ENCODE peak calls at places on chromosome 21, in five cellular contexts. V is mesendoderm, A is fibroblast of lung, F is tibial artery, M is heart left ventricle. K is an unnamed sample.

GRCh38 chr21:43913928-43914327 is 48.9 kb downstream of the AGPAT3 start:
- DNase-seq in V (no peak), A (peak; percentile 60), F (peak; percentile 48), M (peak; percentile 66), K (no peak)

GRCh38 chr21:29256125-29256895 is 42.4 kb upstream of the BACH1 start:
- DNase-seq in M (no peak), V (no peak), F (no peak), A (no peak), K (no peak)

GRCh38 chr21:36486246-36486645 is 6.3 kb upstream of the CLDN14 start:
- DNase-seq in F (no peak), A (no peak), M (no peak), V (no peak), K (no peak)

GRCh38 chr21:44082648-44083436 is 24.4 kb upstream of the PWP2 start:
- DNase-seq in A (no peak), F (no peak), M (no peak), V (no peak), K (no peak)

GRCh38 chr21:31248598-31248997 is 95.5 kb downstream of the TIAM1 start:
- DNase-seq in V (peak; percentile 20), M (no peak), F (no peak), A (peak; percentile 67), K (no peak)

GRCh38 chr21:14114251-14114650 is 96.5 kb downstream of the LIPI start:
- DNase-seq in V (peak; percentile 80), M (no peak), A (no peak), F (no peak), K (peak; percentile 13)

GRCh38 chr21:44442266-44443125 is 12.8 kb upstream of the LRRC3 start:
- DNase-seq in V (no peak), M (no peak), F (peak; percentile 39), A (no peak), K (no peak)

GRCh38 chr21:37498664-37499063 is 132.1 kb downstream of the DYRK1A start:
- DNase-seq in A (no peak), M (no peak), V (no peak), F (no peak), K (no peak)

GRCh38 chr21:35933466-35933865 is 126.9 kb downstream of the SETD4 start:
- DNase-seq in A (peak; percentile 82), V (peak; percentile 57), F (peak; percentile 83), M (peak; percentile 66), K (peak; percentile 29)

GRCh38 chr21:35149698-35150097 is 100.6 kb upstream of the RUNX1 start:
- DNase-seq in A (no peak), F (no peak), V (no peak), M (no peak), K (no peak)

GRCh38 chr21:33078907-33079582 is 9.1 kb downstream of the OLIG1 start:
- DNase-seq in M (no peak), V (peak; percentile 49), F (no peak), A (peak; percentile 53), K (peak; percentile 44)

DNA sequence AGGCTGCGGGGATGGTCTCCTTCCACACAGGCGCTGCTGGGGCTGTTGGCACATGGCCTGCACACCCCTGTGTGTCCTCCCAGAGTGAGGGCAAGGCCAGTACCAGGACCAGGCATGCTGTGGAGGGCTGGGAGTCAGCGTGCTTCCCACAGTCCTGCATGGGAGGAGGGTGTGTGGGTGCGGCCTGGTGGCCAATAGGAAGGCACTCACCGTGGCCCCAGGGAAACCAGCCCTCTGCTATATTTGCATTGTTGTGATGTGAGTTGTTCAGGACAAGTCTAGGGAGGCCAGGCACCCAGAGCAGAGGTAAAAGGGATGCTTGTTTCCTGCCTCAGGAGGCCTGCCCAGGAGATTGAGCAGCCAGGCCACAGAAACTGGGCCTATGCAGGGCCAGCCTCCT is 59.5 kb downstream of the S100B start:
- DNase-seq in M (no peak), A (no peak), V (no peak), F (no peak), K (no peak)
- H3K36me3 ChIP-seq in M (no peaks in the 10 kb centered on the region), A (peaks cover 24% of the 10 kb centered on the region), V (peaks cover 7% of the 10 kb centered on the region), F (peaks cover 93% of the 10 kb centered on the region), K (no peaks in the 10 kb centered on the region)

GRCh38 chr21:38863291-38863690 is 57.6 kb downstream of the ETS2 start:
- DNase-seq in A (no peak), V (no peak), M (no peak), F (no peak), K (no peak)
- H3K4me1 ChIP-seq in A (no peaks in the 10 kb centered on the region), V (no peaks in the 10 kb centered on the region), M (peaks cover 10% of the 10 kb centered on the region), F (no peaks in the 10 kb centered on the region), K (no peaks in the 10 kb centered on the region)

GRCh38 chr21:25929859-25930520 is 195.2 kb downstream of the GABPA start:
- DNase-seq in F (no peak), V (no peak), A (peak; percentile 39), M (no peak), K (no peak)
- H3K27ac ChIP-seq in F (peak overlapping the region; percentile 72), V (no peak overlapping the region), A (no peak overlapping the region), M (no peak overlapping the region), K (no peak overlapping the region)

GRCh38 chr21:45488839-45489479 is 53.3 kb downstream of the SLC19A1 start:
- DNase-seq in M (no peak), V (no peak), A (no peak), F (no peak), K (no peak)
- H3K36me3 ChIP-seq in M (no peaks in the 10 kb centered on the region), V (peaks cover 6% of the 10 kb centered on the region), A (peaks cover 3% of the 10 kb centered on the region), F (peaks cover 88% of the 10 kb centered on the region), K (no peaks in the 10 kb centered on the region)

GRCh38 chr21:41364308-41364707 is 2.5 kb downstream of the MX2 start:
- DNase-seq in A (no peak), F (peak; percentile 59), M (no peak), V (no peak), K (no peak)
- H3K4me1 ChIP-seq in A (peaks cover 5% of the 10 kb centered on the region), F (no peaks in the 10 kb centered on the region), M (peaks cover 50% of the 10 kb centered on the region), V (no peaks in the 10 kb centered on the region), K (no peaks in the 10 kb centered on the region)

GRCh38 chr21:34128674-34129038 is 55.3 kb downstream of the MRPS6 start:
- DNase-seq in V (no peak), A (no peak), F (peak; percentile 82), M (no peak), K (no peak)

GRCh38 chr21:34126269-34126668 is 52.9 kb downstream of the MRPS6 start:
- DNase-seq in A (peak; percentile 16), M (no peak), F (no peak), V (peak; percentile 55), K (no peak)

GRCh38 chr21:34126691-34127090 is 53.3 kb downstream of the MRPS6 start:
- DNase-seq in M (no peak), A (peak; percentile 32), V (no peak), F (peak; percentile 77), K (no peak)

GRCh38 chr21:34129039-34129891 is 55.9 kb downstream of the MRPS6 start:
- DNase-seq in A (peak; percentile 92), V (peak; percentile 87), M (peak; percentile 73), F (peak; percentile 87), K (no peak)

DNA sequence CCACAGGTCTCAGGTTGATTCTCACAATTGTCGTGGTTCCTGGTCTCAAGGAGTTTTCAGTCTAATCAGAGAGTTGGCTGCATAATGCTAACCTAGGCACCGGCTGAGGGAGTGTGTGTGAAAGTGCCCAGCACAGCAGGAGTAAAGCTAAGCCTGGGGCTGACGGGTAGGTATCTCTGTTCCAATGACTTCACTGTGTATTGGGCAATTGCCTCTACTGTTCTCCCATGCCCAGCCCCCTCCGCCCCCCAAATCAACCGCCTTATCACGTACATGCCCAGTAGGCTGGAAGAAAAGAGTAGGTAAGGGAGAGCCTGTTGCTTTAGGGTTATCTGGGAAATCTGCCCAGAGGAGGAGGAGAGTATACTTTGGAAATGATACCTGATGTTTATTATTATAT is 54.7 kb downstream of the MRPS6 start:
- DNase-seq in A (no peak), M (no peak), F (peak; percentile 83), V (peak; percentile 55), K (no peak)
- H3K27ac ChIP-seq in A (no peak overlapping the region), M (peak overlapping the region; percentile 79), F (peak overlapping the region; percentile 77), V (no peak overlapping the region), K (no peak overlapping the region)

GRCh38 chr21:42414553-42414927 is 10.8 kb downstream of the UBASH3A start:
- DNase-seq in A (no peak), M (no peak), F (no peak), V (no peak), K (no peak)
- H3K36me3 ChIP-seq in A (no peaks in the 10 kb centered on the region), M (no peaks in the 10 kb centered on the region), F (no peaks in the 10 kb centered on the region), V (no peaks in the 10 kb centered on the region), K (no peaks in the 10 kb centered on the region)

DNA sequence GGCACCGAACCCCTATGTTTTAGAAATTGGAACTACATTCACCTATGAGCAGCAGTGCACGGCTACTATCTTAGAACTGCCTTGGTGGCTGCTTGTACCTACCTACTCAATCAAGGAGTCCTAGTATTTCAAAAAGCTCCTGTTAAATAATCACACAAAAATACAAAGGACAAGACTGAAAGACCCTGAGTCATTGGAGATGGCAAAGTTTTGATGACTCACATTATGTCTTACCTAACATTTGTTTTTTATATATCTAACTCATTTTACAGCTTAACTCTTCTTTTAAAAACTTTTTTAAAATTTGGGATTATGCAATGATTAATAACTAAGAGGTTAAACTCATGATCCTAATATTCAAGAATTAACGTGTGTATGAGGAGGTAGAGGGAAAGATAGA is 1206.0 kb upstream of the TMPRSS15 start:
- DNase-seq in F (no peak), M (no peak), V (no peak), A (no peak), K (no peak)
- H3K4me1 ChIP-seq in F (no peaks in the 10 kb centered on the region), M (no peaks in the 10 kb centered on the region), V (no peaks in the 10 kb centered on the region), A (no peaks in the 10 kb centered on the region), K (no peaks in the 10 kb centered on the region)